ENCODE peak calls at places on chromosome 12, in five cellular contexts. One of them, this sample, is unnamed.

GRCh38 chr12:48977290-48978281 is 536 bp upstream of the WNT1 start:
- DNase-seq in OCI-LY7: peak; percentile 78
- DNase-seq in fibroblast of pulmonary artery: peak; percentile 48
- DNase-seq in NCI-H82: peak; percentile 79
- DNase-seq in fibroblast of mammary gland: peak; percentile 65
- DNase-seq in this sample: peak; percentile 51

GRCh38 chr12:116598341-116599284 is 39.4 kb downstream of the MAP1LC3B2 start:
- DNase-seq in OCI-LY7: no peak
- DNase-seq in fibroblast of pulmonary artery: no peak
- DNase-seq in NCI-H82: peak; percentile 56
- DNase-seq in fibroblast of mammary gland: peak; percentile 38
- DNase-seq in this sample: peak; percentile 31

GRCh38 chr12:130031571-130032189 is 127.9 kb upstream of the TMEM132D start:
- DNase-seq in OCI-LY7: peak; percentile 56
- DNase-seq in fibroblast of pulmonary artery: peak; percentile 17
- DNase-seq in NCI-H82: peak; percentile 71
- DNase-seq in fibroblast of mammary gland: peak; percentile 26
- DNase-seq in this sample: peak; percentile 68

GRCh38 chr12:54222609-54223008 is 33.8 kb upstream of the SMUG1 start:
- DNase-seq in OCI-LY7: no peak
- DNase-seq in fibroblast of pulmonary artery: peak; percentile 76
- DNase-seq in NCI-H82: no peak
- DNase-seq in fibroblast of mammary gland: peak; percentile 98
- DNase-seq in this sample: no peak

GRCh38 chr12:106981781-106982180 is 5.2 kb downstream of the MTERF2 start:
- DNase-seq in OCI-LY7: no peak
- DNase-seq in fibroblast of pulmonary artery: peak; percentile 83
- DNase-seq in NCI-H82: no peak
- DNase-seq in fibroblast of mammary gland: peak; percentile 73
- DNase-seq in this sample: no peak

GRCh38 chr12:52312086-52312485 is 9.1 kb downstream of the KRT83 start:
- DNase-seq in OCI-LY7: no peak
- DNase-seq in fibroblast of pulmonary artery: no peak
- DNase-seq in NCI-H82: no peak
- DNase-seq in fibroblast of mammary gland: no peak
- DNase-seq in this sample: no peak

GRCh38 chr12:132255642-132256041 is 73.7 kb downstream of the GALNT9 start:
- DNase-seq in OCI-LY7: no peak
- DNase-seq in fibroblast of pulmonary artery: no peak
- DNase-seq in NCI-H82: no peak
- DNase-seq in fibroblast of mammary gland: no peak
- DNase-seq in this sample: no peak

GRCh38 chr12:50614167-50614762 is 109.5 kb downstream of the DIP2B start:
- DNase-seq in OCI-LY7: no peak
- DNase-seq in fibroblast of pulmonary artery: peak; percentile 64
- DNase-seq in NCI-H82: no peak
- DNase-seq in fibroblast of mammary gland: peak; percentile 39
- DNase-seq in this sample: no peak

This sample was measured in KBM-7.